ENCODE peak calls at places on chromosome 5, in five cellular contexts. One of them, this sample, is unnamed.

GRCh38 chr5:179113143-179113530 is 53.0 kb downstream of the ZNF354C start:
- DNase-seq in keratinocyte: no peak
- DNase-seq in HCT116: no peak
- DNase-seq in kidney epithelial cell: no peak
- DNase-seq in retinal pigment epithelial cell: no peak
- DNase-seq in this sample: no peak

GRCh38 chr5:155539958-155540595 is 526.5 kb downstream of the KIF4B start:
- DNase-seq in keratinocyte: no peak
- DNase-seq in HCT116: no peak
- DNase-seq in kidney epithelial cell: no peak
- DNase-seq in retinal pigment epithelial cell: no peak
- DNase-seq in this sample: no peak

GRCh38 chr5:67537439-67538342 is 341.1 kb upstream of the CD180 start:
- DNase-seq in keratinocyte: no peak
- DNase-seq in HCT116: no peak
- DNase-seq in kidney epithelial cell: no peak
- DNase-seq in retinal pigment epithelial cell: no peak
- DNase-seq in this sample: no peak

GRCh38 chr5:38453506-38453905 is 102.9 kb downstream of the LIFR start:
- DNase-seq in keratinocyte: no peak
- DNase-seq in HCT116: no peak
- DNase-seq in kidney epithelial cell: no peak
- DNase-seq in retinal pigment epithelial cell: no peak
- DNase-seq in this sample: no peak

GRCh38 chr5:14464661-14465060 is 116.9 kb upstream of the OTULINL start:
- DNase-seq in keratinocyte: no peak
- DNase-seq in HCT116: no peak
- DNase-seq in kidney epithelial cell: no peak
- DNase-seq in retinal pigment epithelial cell: no peak
- DNase-seq in this sample: no peak

GRCh38 chr5:169805527-169805934 is 168.5 kb downstream of the DOCK2 start:
- DNase-seq in keratinocyte: no peak
- DNase-seq in HCT116: no peak
- DNase-seq in kidney epithelial cell: no peak
- DNase-seq in retinal pigment epithelial cell: no peak
- DNase-seq in this sample: no peak

GRCh38 chr5:53023969-53024368 is 34.8 kb downstream of the ITGA2 start:
- DNase-seq in keratinocyte: no peak
- DNase-seq in HCT116: no peak
- DNase-seq in kidney epithelial cell: peak; percentile 35
- DNase-seq in retinal pigment epithelial cell: no peak
- DNase-seq in this sample: no peak

GRCh38 chr5:32500206-32500605 is 55.7 kb upstream of the ZFR start:
- DNase-seq in keratinocyte: no peak
- DNase-seq in HCT116: no peak
- DNase-seq in kidney epithelial cell: no peak
- DNase-seq in retinal pigment epithelial cell: no peak
- DNase-seq in this sample: no peak

GRCh38 chr5:160799160-160799559 is 52.9 kb downstream of the ATP10B start:
- DNase-seq in keratinocyte: no peak
- DNase-seq in HCT116: no peak
- DNase-seq in kidney epithelial cell: no peak
- DNase-seq in retinal pigment epithelial cell: no peak
- DNase-seq in this sample: no peak

GRCh38 chr5:178236685-178237084 is 4.1 kb upstream of the PHYKPL start:
- DNase-seq in keratinocyte: no peak
- DNase-seq in HCT116: no peak
- DNase-seq in kidney epithelial cell: no peak
- DNase-seq in retinal pigment epithelial cell: no peak
- DNase-seq in this sample: no peak

GRCh38 chr5:179311091-179311470 is 34.2 kb downstream of the ADAMTS2 start:
- DNase-seq in keratinocyte: no peak
- DNase-seq in HCT116: no peak
- DNase-seq in kidney epithelial cell: no peak
- DNase-seq in retinal pigment epithelial cell: no peak
- DNase-seq in this sample: no peak

GRCh38 chr5:177378884-177379883 is 5.0 kb upstream of the SLC34A1 start:
- DNase-seq in keratinocyte: no peak
- DNase-seq in HCT116: no peak
- DNase-seq in kidney epithelial cell: peak; percentile 59
- DNase-seq in retinal pigment epithelial cell: peak; percentile 73
- DNase-seq in this sample: peak; percentile 85

GRCh38 chr5:95904827-95905226 is 56.8 kb downstream of the ELL2 start:
- DNase-seq in keratinocyte: no peak
- DNase-seq in HCT116: no peak
- DNase-seq in kidney epithelial cell: no peak
- DNase-seq in retinal pigment epithelial cell: no peak
- DNase-seq in this sample: no peak

GRCh38 chr5:74862221-74862620 is 4.0 kb downstream of the FAM169A start:
- DNase-seq in keratinocyte: no peak
- DNase-seq in HCT116: no peak
- DNase-seq in kidney epithelial cell: no peak
- DNase-seq in retinal pigment epithelial cell: no peak
- DNase-seq in this sample: no peak

GRCh38 chr5:40276426-40277102 is 403.2 kb upstream of the PTGER4 start:
- DNase-seq in keratinocyte: no peak
- DNase-seq in HCT116: no peak
- DNase-seq in kidney epithelial cell: no peak
- DNase-seq in retinal pigment epithelial cell: no peak
- DNase-seq in this sample: no peak

GRCh38 chr5:17224858-17225436 is 7.5 kb downstream of the BASP1 start:
- DNase-seq in keratinocyte: no peak
- DNase-seq in HCT116: no peak
- DNase-seq in kidney epithelial cell: no peak
- DNase-seq in retinal pigment epithelial cell: no peak
- DNase-seq in this sample: no peak

DNA sequence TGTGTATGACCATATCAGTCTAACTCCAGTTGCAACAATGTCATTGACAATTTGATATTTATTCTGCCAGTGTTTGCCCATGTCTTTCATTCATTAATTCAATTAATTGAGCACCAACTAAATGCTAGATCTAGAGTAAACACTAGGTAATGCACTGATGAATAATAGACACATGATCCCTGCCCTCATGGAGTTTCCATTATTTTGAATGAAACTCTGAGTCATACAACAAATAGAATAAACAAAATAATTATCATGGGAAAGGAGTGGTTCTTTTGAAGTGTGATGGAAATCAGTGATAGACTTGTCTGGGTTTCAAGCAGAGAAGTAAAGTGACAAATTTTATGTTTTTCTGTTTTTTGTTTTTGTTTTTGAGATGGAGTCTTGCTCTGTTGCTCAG is 4.6 kb downstream of the ARHGEF37 start:
- DNase-seq in keratinocyte: no peak
- DNase-seq in HCT116: no peak
- DNase-seq in kidney epithelial cell: no peak
- DNase-seq in retinal pigment epithelial cell: no peak
- DNase-seq in this sample: no peak
- H3K4me3 ChIP-seq in keratinocyte: no peak overlapping the region
- H3K4me3 ChIP-seq in HCT116: no peak overlapping the region
- H3K4me3 ChIP-seq in kidney epithelial cell: no peak overlapping the region
- H3K4me3 ChIP-seq in retinal pigment epithelial cell: no peak overlapping the region
- H3K4me3 ChIP-seq in this sample: no peak overlapping the region

DNA sequence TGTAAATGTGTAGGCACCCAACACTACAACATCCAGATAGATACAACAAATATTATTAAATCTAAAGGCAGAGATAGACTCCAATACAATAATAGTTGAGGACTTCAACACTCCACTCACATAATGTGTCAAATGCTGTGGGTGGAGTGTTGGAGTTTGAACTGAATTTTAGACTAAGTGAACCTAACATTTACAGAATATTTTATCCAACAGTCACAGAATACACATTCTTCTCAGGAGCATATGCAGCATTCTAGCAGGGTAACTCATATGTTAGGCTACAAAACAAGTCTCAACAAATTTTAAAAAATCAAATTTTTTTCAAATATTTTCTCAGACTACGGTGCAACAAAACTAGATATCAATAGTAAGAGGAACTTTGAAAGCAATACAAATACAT is 648.7 kb upstream of the CDH18 start:
- DNase-seq in keratinocyte: no peak
- DNase-seq in HCT116: no peak
- DNase-seq in kidney epithelial cell: no peak
- DNase-seq in retinal pigment epithelial cell: no peak
- DNase-seq in this sample: no peak
- TF ChIP-seq CTCF in keratinocyte: no peak
- TF ChIP-seq CTCF in HCT116: no peak
- TF ChIP-seq CTCF in kidney epithelial cell: no peak
- TF ChIP-seq CTCF in retinal pigment epithelial cell: no peak
- TF ChIP-seq CTCF in this sample: no peak

GRCh38 chr5:175321927-175322532 is 122.0 kb downstream of the DRD1 start:
- DNase-seq in keratinocyte: no peak
- DNase-seq in HCT116: peak; percentile 16
- DNase-seq in kidney epithelial cell: no peak
- DNase-seq in retinal pigment epithelial cell: no peak
- DNase-seq in this sample: no peak
- H3K4me3 ChIP-seq in keratinocyte: no peak overlapping the region
- H3K4me3 ChIP-seq in HCT116: no peak overlapping the region
- H3K4me3 ChIP-seq in kidney epithelial cell: no peak overlapping the region
- H3K4me3 ChIP-seq in retinal pigment epithelial cell: no peak overlapping the region
- H3K4me3 ChIP-seq in this sample: no peak overlapping the region

GRCh38 chr5:76153271-76153670 is 70.1 kb downstream of the SV2C start:
- DNase-seq in keratinocyte: no peak
- DNase-seq in HCT116: no peak
- DNase-seq in kidney epithelial cell: no peak
- DNase-seq in retinal pigment epithelial cell: no peak
- DNase-seq in this sample: no peak
- TF ChIP-seq CTCF in keratinocyte: no peak
- TF ChIP-seq CTCF in HCT116: no peak
- TF ChIP-seq CTCF in kidney epithelial cell: no peak
- TF ChIP-seq CTCF in retinal pigment epithelial cell: no peak
- TF ChIP-seq CTCF in this sample: no peak

DNA sequence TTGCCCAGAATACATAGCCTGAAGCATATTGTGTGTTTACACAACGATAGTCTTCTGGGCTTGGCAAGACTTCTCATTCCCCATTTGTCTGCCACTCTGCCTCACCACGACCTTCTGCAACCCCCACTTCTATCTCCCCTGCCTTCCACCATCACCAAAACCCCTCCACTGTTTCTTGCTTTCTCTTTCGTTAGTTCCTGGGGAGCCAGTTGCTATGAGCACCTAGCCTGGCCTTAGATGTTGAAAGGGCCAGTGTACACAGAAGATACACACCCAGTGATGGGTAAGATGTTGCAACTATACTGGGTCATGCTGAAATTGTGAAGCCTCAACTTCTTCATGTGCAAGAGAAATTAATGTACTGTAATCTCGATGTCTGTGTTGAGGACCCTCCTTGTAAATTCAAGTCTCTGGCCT is 961 bp upstream of the RNF145 start:
- DNase-seq in keratinocyte: no peak
- DNase-seq in HCT116: no peak
- DNase-seq in kidney epithelial cell: no peak
- DNase-seq in retinal pigment epithelial cell: no peak
- DNase-seq in this sample: no peak
- H3K4me3 ChIP-seq in keratinocyte: peak overlapping the region; percentile 91
- H3K4me3 ChIP-seq in HCT116: no peak overlapping the region
- H3K4me3 ChIP-seq in kidney epithelial cell: no peak overlapping the region
- H3K4me3 ChIP-seq in retinal pigment epithelial cell: no peak overlapping the region
- H3K4me3 ChIP-seq in this sample: peak overlapping the region; percentile 81

DNA sequence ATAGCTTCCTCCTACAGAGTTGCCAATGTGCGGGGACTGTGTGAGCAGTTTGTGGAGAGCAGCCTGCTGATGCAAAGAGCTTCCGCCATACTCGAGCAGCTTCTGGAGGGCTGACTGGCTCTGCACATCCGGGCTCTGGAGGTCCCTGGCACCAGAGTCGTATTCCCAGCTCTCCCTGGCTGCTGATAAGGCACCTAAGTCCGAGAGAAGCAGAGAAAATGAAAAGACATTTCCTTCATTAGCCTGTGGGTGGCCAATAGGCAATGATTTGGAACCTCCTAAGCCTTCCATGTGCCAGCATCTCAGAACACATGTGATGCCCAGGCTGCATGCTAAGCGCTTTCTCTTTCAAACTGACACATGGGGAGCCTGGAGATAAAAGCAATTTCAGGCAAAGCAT is 94.3 kb downstream of the TSSK1B start:
- DNase-seq in keratinocyte: no peak
- DNase-seq in HCT116: no peak
- DNase-seq in kidney epithelial cell: no peak
- DNase-seq in retinal pigment epithelial cell: no peak
- DNase-seq in this sample: no peak
- TF ChIP-seq CTCF in keratinocyte: no peak
- TF ChIP-seq CTCF in HCT116: peak; percentile 21
- TF ChIP-seq CTCF in kidney epithelial cell: no peak
- TF ChIP-seq CTCF in retinal pigment epithelial cell: no peak
- TF ChIP-seq CTCF in this sample: peak; percentile 31